ENCODE peak calls at places on chromosomes 6 and 20, in four cellular contexts. E, Z, U and L are unnamed samples.

GRCh38 chr6:402901-403658 is 11.5 kb downstream of the IRF4 start:
- DNase-seq in Z (no peak), U (no peak), E (no peak), L (no peak)

GRCh38 chr20:14921546-14921945 is 584.1 kb upstream of the FLRT3 start:
- DNase-seq in Z (no peak), E (no peak), U (no peak), L (peak)

GRCh38 chr20:60039526-60039925 is 81.3 kb downstream of the CDH26 start:
- DNase-seq in E (no peak), Z (no peak), U (no peak), L (no peak)

GRCh38 chr6:11035961-11036360 is 8.1 kb downstream of the ELOVL2 start:
- DNase-seq in E (no peak), U (no peak), Z (no peak), L (no peak)

GRCh38 chr6:140052757-140053729 is 678.6 kb upstream of the CITED2 start:
- DNase-seq in U (no peak), Z (peak), E (no peak), L (no peak)

GRCh38 chr20:63610581-63611435 is 16.1 kb downstream of the GMEB2 start:
- DNase-seq in E (no peak), U (no peak), Z (no peak), L (no peak)

GRCh38 chr20:33250666-33251065 is 14.9 kb downstream of the BPIFA1 start:
- DNase-seq in U (no peak), Z (no peak), E (no peak), L (no peak)

GRCh38 chr6:53032853-53033252 is 32.4 kb upstream of the FBXO9 start:
- DNase-seq in E (no peak), Z (no peak), U (no peak), L (no peak)

GRCh38 chr6:40620546-40620945 is 33.4 kb upstream of the LRFN2 start:
- DNase-seq in E (no peak), Z (no peak), U (no peak), L (no peak)

GRCh38 chr6:99933129-99933528 is 60.9 kb downstream of the MCHR2 start:
- DNase-seq in Z (no peak), U (no peak), E (no peak), L (peak)